ENCODE peak calls at places on chromosomes 6 and 20, in ten cellular contexts. K is upper lobe of right lung, X is A673, R is HCT116, O is left ventricle myocardium inferior, T is substantia nigra, S is mesendoderm, D is astrocyte, F is RWPE1, B is IMR-90. Y is an unnamed sample.

GRCh38 chr6:43931201-43931600 is 161.2 kb downstream of the VEGFA start:
- DNase-seq in K (no peak), X (no peak), R (no peak), O (peak; percentile 5), T (no peak), S (no peak), D (no peak), F (no peak), B (no peak), Y (no peak)

GRCh38 chr20:42531675-42531985 is 658.1 kb downstream of the PTPRT start:
- DNase-seq in K (no peak), X (peak; percentile 48), R (no peak), O (no peak), T (peak; percentile 27), S (no peak), D (no peak), F (no peak), B (no peak), Y (no peak)

GRCh38 chr6:3915076-3915791 is 66.1 kb downstream of the FAM50B start:
- DNase-seq in K (no peak), X (no peak), R (no peak), O (no peak), T (no peak), S (no peak), D (no peak), F (no peak), B (no peak), Y (no peak)

GRCh38 chr6:146311079-146311478 is 232.6 kb upstream of the RAB32 start:
- DNase-seq in K (no peak), X (no peak), R (no peak), O (no peak), T (no peak), S (no peak), D (no peak), F (no peak), B (no peak), Y (no peak)

GRCh38 chr6:715709-716450 is 22.9 kb upstream of the EXOC2 start:
- DNase-seq in K (no peak), X (no peak), R (no peak), O (no peak), T (no peak), S (no peak), D (no peak), F (no peak), B (peak; percentile 46), Y (no peak)

GRCh38 chr6:1367771-1368170 is 21.6 kb upstream of the FOXF2 start:
- DNase-seq in K (no peak), X (no peak), R (no peak), O (no peak), T (no peak), S (no peak), D (no peak), F (no peak), B (no peak), Y (no peak)

GRCh38 chr6:147043994-147044477 is 160.2 kb upstream of the STXBP5 start:
- DNase-seq in K (no peak), X (no peak), R (no peak), O (no peak), T (no peak), S (no peak), D (peak; percentile 27), F (no peak), B (peak; percentile 45), Y (no peak)

GRCh38 chr6:30171677-30172471 is 8.5 kb downstream of the TRIM15 start:
- DNase-seq in K (peak; percentile 81), X (no peak), R (no peak), O (no peak), T (no peak), S (peak; percentile 86), D (no peak), F (no peak), B (no peak), Y (peak; percentile 87)

GRCh38 chr6:37565267-37566208 is 65.8 kb upstream of the CCDC167 start:
- DNase-seq in K (no peak), X (peak; percentile 18), R (no peak), O (no peak), T (peak; percentile 48), S (peak; percentile 95), D (no peak), F (no peak), B (no peak), Y (peak; percentile 85)

DNA sequence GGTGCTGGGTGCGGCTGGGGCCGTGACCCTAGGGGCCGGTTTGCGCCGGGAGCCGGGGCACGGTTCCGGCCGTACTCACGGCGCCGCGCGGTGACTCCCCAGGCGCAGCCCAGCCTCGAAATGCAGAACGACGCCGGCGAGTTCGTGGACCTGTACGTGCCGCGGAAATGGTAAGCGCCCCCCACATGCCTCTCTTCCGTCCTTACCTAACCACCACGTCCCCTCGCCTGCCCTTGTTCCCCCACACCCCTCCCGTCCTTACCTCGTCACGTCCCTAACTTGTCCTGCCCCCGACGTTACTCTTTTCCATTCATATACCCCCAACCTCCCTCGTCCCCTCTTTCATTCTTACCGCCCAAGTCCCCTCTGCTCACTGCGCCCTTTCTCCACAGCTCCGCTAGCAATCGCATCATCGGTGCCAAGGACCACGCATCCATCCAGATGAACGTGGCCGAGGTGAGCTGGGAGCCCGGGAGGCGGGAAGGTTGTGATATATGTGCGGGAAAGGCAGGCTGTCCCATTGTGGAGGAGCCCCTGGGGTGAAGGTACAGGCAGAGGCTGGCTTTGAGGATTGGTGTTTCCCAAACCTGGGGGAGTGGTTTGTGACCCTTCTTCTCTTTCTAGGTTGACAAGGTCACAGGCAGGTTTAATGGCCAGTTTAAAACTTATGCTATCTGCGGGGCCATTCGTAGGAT is 463 bp downstream of the RPS21 start:
- DNase-seq in K (no peak), X (no peak), R (no peak), O (no peak), T (no peak), S (no peak), D (no peak), F (no peak), B (no peak), Y (no peak)
- H3K27ac ChIP-seq in K (peak overlapping the region; percentile 97), X (peak overlapping the region; percentile 96), R (peak overlapping the region; percentile 95), O (peak overlapping the region; percentile 91), T (peak overlapping the region; percentile 88), S (no peak overlapping the region), D (peak overlapping the region; percentile 91), F (peak overlapping the region; percentile 88), B (peak overlapping the region; percentile 85), Y (peak overlapping the region; percentile 84)

GRCh38 chr6:32114853-32115252 is 5.7 kb upstream of the TNXB start:
- DNase-seq in K (no peak), X (no peak), R (no peak), O (no peak), T (no peak), S (no peak), D (no peak), F (peak; percentile 63), B (peak; percentile 73), Y (no peak)

GRCh38 chr6:32111424-32112066 is 2.4 kb upstream of the TNXB start:
- DNase-seq in K (no peak), X (no peak), R (no peak), O (peak; percentile 75), T (no peak), S (no peak), D (no peak), F (no peak), B (no peak), Y (no peak)

GRCh38 chr6:32113386-32114352 is 4.5 kb upstream of the TNXB start:
- DNase-seq in K (peak; percentile 79), X (no peak), R (no peak), O (peak; percentile 86), T (peak; percentile 73), S (peak; percentile 96), D (peak; percentile 69), F (peak; percentile 71), B (peak; percentile 94), Y (peak; percentile 91)

GRCh38 chr6:32110632-32111031 is 1.5 kb upstream of the TNXB start:
- DNase-seq in K (no peak), X (no peak), R (no peak), O (peak; percentile 35), T (no peak), S (no peak), D (no peak), F (no peak), B (no peak), Y (no peak)

DNA sequence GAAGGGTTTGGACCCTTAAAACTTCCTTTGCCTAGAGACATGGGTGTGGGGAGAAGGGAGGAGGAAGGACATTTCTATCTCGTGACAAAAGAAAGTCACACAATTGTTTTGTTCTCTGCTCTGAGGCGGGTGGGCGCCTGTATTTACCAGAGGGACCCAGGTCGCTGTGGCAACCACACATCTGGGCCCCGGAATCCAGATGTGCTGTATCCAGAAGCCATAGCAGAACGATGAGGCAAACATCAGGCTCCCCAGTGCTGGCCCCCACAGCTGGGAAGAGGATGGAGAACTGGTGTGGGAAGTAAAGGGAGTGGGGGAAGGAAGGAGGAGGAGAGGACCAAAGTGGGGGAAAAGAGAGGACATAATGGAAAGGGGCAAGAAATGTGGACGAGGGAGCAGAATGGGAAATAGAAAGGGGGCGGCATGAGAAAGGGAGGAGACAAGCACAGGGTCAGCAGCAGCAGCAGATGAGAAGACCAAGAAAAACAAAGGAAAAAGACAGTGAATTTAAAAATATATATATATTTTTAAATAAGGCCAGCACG is 3.4 kb upstream of the TNXB start:
- DNase-seq in K (no peak), X (no peak), R (no peak), O (peak; percentile 75), T (no peak), S (no peak), D (no peak), F (no peak), B (no peak), Y (no peak)
- H3K27ac ChIP-seq in K (peak overlapping the region; percentile 77), X (no peak overlapping the region), R (no peak overlapping the region), O (peak overlapping the region; percentile 95), T (no peak overlapping the region), S (no peak overlapping the region), D (no peak overlapping the region), F (peak overlapping the region; percentile 91), B (no peak overlapping the region), Y (no peak overlapping the region)

DNA sequence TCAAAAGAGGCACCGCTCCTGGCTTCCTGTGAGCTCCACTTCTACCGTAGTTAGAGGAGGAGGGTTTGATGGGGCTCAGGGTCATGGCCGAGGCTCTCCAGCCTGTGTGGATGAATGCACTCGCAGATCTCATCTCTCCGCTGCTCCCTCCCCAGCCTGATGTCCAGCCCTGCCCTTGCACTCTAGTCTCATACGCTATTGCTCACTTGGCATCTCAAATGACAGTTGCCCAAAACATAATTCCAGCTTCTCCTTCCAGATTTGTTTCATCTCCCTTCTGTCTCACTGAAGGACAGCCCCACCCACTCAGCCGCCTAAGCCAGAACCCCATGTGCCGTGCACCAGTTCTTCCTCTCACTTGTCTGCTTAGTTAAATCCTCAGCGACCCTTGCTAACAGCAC is 22.8 kb upstream of the SMOC2 start:
- DNase-seq in K (no peak), X (no peak), R (no peak), O (no peak), T (no peak), S (no peak), D (no peak), F (no peak), B (no peak), Y (no peak)
- H3K27ac ChIP-seq in K (no peak overlapping the region), X (no peak overlapping the region), R (no peak overlapping the region), O (peak overlapping the region; percentile 74), T (no peak overlapping the region), S (no peak overlapping the region), D (no peak overlapping the region), F (no peak overlapping the region), B (no peak overlapping the region), Y (no peak overlapping the region)

DNA sequence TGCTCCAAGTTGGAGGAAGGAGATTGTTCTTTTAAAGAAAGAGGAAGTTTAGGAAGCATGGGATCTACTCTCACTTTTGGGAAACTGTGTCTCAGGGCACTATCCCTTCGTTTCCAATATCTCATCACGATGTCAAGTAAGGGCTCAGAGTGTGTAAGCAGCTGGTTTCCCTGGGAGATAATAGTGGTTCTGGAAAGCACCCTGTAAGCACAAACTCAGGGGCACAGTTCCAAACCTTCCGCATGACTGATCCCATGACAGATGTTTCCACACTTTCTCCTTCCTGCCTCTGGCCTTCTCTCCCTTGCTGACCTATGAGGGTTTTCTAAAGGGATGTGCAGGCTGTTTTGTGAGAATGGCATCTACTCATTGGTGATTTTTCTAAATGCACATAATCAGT is 33.9 kb downstream of the ADTRP start:
- DNase-seq in K (no peak), X (peak; percentile 21), R (no peak), O (peak; percentile 45), T (no peak), S (no peak), D (peak; percentile 87), F (no peak), B (peak; percentile 71), Y (no peak)
- H3K27ac ChIP-seq in K (peak overlapping the region; percentile 38), X (no peak overlapping the region), R (no peak overlapping the region), O (peak overlapping the region; percentile 71), T (no peak overlapping the region), S (no peak overlapping the region), D (no peak overlapping the region), F (no peak overlapping the region), B (no peak overlapping the region), Y (no peak overlapping the region)